ENCODE peak calls at places on chromosome 6, in seven cellular contexts. S is gastrocnemius medialis, K is Karpas-422, R is GM12878, D is cardiac muscle cell, A is right cardiac atrium, G is mammary epithelial cell. Q is an unnamed sample.

GRCh38 chr6:16474834-16475781 is 236.7 kb downstream of the GMPR start:
- DNase-seq in K (no peak), A (no peak), S (no peak), R (no peak), G (no peak), D (no peak), Q (no peak)

GRCh38 chr6:11033825-11034224 is 10.3 kb downstream of the ELOVL2 start:
- DNase-seq in G (peak; percentile 44), R (no peak), A (no peak), D (peak; percentile 72), S (no peak), K (no peak), Q (no peak)

GRCh38 chr6:41074692-41075436 is 2.1 kb downstream of the NFYA start:
- DNase-seq in R (no peak), K (no peak), S (peak; percentile 58), G (no peak), D (peak; percentile 19), A (no peak), Q (no peak)

GRCh38 chr6:11143394-11144371 is 32.2 kb upstream of the ERVFRD-1 start:
- DNase-seq in G (peak; percentile 86), K (no peak), R (no peak), A (peak; percentile 73), S (peak; percentile 68), D (peak; percentile 93), Q (no peak)

GRCh38 chr6:2918936-2919335 is 15.8 kb upstream of the SERPINB9 start:
- DNase-seq in G (no peak), A (no peak), K (no peak), S (no peak), R (no peak), D (no peak), Q (no peak)

GRCh38 chr6:15320683-15321082 is 74.8 kb downstream of the JARID2 start:
- DNase-seq in A (no peak), R (no peak), G (peak; percentile 27), D (peak; percentile 33), S (no peak), K (no peak), Q (no peak)

GRCh38 chr6:112307707-112308106 is 39.4 kb upstream of the RFPL4B start:
- DNase-seq in R (peak; percentile 56), D (no peak), A (no peak), K (peak; percentile 62), S (no peak), G (no peak), Q (no peak)

GRCh38 chr6:145865175-145865574 is 50.6 kb upstream of the FBXO30 start:
- DNase-seq in R (no peak), S (no peak), K (peak; percentile 85), D (no peak), G (no peak), A (no peak), Q (no peak)

GRCh38 chr6:56866917-56867522 is 87.9 kb upstream of the BEND6 start:
- DNase-seq in K (no peak), G (peak; percentile 24), A (no peak), D (peak; percentile 31), R (no peak), S (no peak), Q (no peak)

GRCh38 chr6:100467144-100468012 is 2.7 kb upstream of the SIM1 start:
- DNase-seq in A (no peak), K (no peak), S (no peak), D (no peak), G (no peak), R (no peak), Q (no peak)

DNA sequence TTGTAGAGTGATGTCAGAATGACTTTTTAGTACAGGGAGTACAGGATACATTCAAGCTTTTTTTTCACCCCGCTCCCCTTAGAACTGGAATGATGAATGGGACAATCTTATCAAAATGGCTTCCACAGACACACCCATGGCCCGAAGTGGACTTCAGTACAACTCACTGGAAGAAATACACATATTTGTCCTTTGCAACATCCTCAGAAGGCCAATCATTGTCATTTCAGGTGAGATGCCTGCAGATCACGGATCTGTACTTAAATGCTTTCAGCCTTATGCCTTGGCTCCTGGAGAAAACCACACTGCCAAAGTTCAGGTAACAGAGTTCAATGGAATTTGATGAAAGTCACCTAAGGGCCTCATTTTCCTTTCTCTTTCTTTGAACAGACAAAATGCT is 8.5 kb downstream of the TNFAIP3 start:
- DNase-seq in S (no peak), K (no peak), G (no peak), D (no peak), R (no peak), A (no peak), Q (no peak)
- H3K4me1 ChIP-seq in S (peaks cover 19% of the 10 kb centered on the region), K (no peaks in the 10 kb centered on the region), G (peaks cover 34% of the 10 kb centered on the region), D (peaks cover 2% of the 10 kb centered on the region), R (peaks cover 7% of the 10 kb centered on the region), A (peaks cover 6% of the 10 kb centered on the region), Q (no peaks in the 10 kb centered on the region)

GRCh38 chr6:50820590-50821234 is 2.0 kb downstream of the TFAP2B start:
- DNase-seq in G (no peak), A (no peak), K (no peak), R (no peak), S (no peak), D (no peak), Q (no peak)

GRCh38 chr6:50817638-50817950 is 1.1 kb upstream of the TFAP2B start:
- DNase-seq in K (no peak), D (no peak), G (no peak), A (no peak), S (no peak), R (no peak), Q (no peak)

GRCh38 chr6:50819906-50820589 is 1.4 kb downstream of the TFAP2B start:
- DNase-seq in D (no peak), G (peak; percentile 22), A (peak; percentile 32), R (no peak), S (no peak), K (no peak), Q (no peak)

GRCh38 chr6:50818673-50819072 is at the start of gene TFAP2B:
- DNase-seq in R (no peak), S (no peak), A (no peak), K (no peak), D (no peak), G (no peak), Q (no peak)

GRCh38 chr6:50819527-50819905 is 845 bp downstream of the TFAP2B start:
- DNase-seq in D (peak; percentile 20), A (peak; percentile 47), R (no peak), S (no peak), K (no peak), G (peak; percentile 19), Q (no peak)
- H3K27me3 ChIP-seq in D (peaks cover 99% of the 10 kb centered on the region), A (peaks cover 7% of the 10 kb centered on the region), R (peaks cover 5% of the 10 kb centered on the region), S (peaks cover 75% of the 10 kb centered on the region), K (no peaks in the 10 kb centered on the region), G (peaks cover 74% of the 10 kb centered on the region), Q (peaks cover 67% of the 10 kb centered on the region)

DNA sequence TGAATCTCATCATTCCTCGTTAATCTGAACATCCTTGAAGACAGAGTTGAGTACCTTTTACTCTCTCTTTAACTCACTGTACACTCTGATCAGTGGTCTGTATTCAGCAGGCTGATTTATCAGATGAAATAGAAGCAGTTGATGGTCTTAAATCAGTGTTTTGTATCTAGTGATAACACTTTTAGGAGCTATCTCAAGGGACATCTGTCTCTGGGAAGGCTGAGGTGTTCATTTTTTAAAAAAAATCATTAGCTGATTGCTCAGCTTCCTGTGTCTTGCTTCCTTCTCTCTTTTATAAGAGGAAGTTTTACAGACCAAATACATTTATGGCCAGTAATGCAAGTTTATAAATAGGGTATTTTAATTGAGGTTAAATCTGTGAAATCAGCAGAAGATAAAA is 12.1 kb upstream of the CCDC170 start:
- DNase-seq in G (no peak), R (no peak), S (no peak), D (no peak), K (peak; percentile 43), A (no peak), Q (no peak)
- H3K4me1 ChIP-seq in G (no peaks in the 10 kb centered on the region), R (no peaks in the 10 kb centered on the region), S (no peaks in the 10 kb centered on the region), D (no peaks in the 10 kb centered on the region), K (peaks cover 5% of the 10 kb centered on the region), A (no peaks in the 10 kb centered on the region), Q (no peaks in the 10 kb centered on the region)

GRCh38 chr6:27672113-27672799 is 199.4 kb upstream of the ZNF184 start:
- DNase-seq in A (no peak), D (peak; percentile 62), S (no peak), R (no peak), K (no peak), G (peak; percentile 74), Q (no peak)

GRCh38 chr6:27669278-27669797 is 196.4 kb upstream of the ZNF184 start:
- DNase-seq in G (peak; percentile 43), A (no peak), K (no peak), R (no peak), D (no peak), S (no peak), Q (no peak)

GRCh38 chr6:27667651-27668441 is 194.9 kb upstream of the ZNF184 start:
- DNase-seq in S (no peak), A (no peak), R (no peak), D (no peak), K (no peak), G (no peak), Q (no peak)

GRCh38 chr6:27668442-27669275 is 195.8 kb upstream of the ZNF184 start:
- DNase-seq in R (no peak), G (peak; percentile 88), S (no peak), A (peak; percentile 68), K (peak; percentile 84), D (peak; percentile 60), Q (no peak)

DNA sequence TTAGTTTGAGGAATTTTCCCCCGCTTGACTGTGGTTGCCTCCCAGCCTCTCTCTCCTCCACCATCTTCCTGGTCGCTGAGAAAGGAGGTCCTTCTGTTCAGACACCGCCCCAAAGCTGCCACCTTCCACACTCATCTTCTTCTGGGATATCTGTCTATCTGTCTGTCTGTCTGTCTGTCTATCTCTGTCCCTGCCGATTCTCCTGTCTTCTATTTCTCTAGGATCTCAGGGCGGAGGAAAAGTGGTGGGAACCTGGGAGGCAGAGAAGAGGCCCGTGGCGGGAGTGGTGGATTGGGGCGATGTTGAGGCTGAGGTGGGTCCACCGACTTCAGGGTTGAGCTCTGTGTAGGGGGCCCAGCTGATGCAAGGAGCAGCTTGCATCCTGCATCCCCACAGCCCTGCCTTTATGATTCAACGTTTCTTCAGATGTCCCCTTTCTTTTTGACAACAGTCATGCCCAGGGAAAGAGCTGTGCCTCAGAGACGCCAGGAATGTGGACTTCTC is 196.9 kb upstream of the ZNF184 start:
- DNase-seq in R (no peak), K (no peak), G (no peak), S (no peak), D (no peak), A (no peak), Q (no peak)
- H3K27me3 ChIP-seq in R (no peaks in the 10 kb centered on the region), K (no peaks in the 10 kb centered on the region), G (no peaks in the 10 kb centered on the region), S (peaks cover 81% of the 10 kb centered on the region), D (peaks cover 72% of the 10 kb centered on the region), A (peaks cover under 1% of the 10 kb centered on the region), Q (peaks cover 4% of the 10 kb centered on the region)

GRCh38 chr6:75280131-75280855 is 4.3 kb downstream of the TMEM30A start:
- DNase-seq in G (no peak), K (no peak), R (no peak), S (no peak), A (no peak), D (no peak), Q (no peak)
- H3K4me1 ChIP-seq in G (peaks cover 20% of the 10 kb centered on the region), K (peaks cover 39% of the 10 kb centered on the region), R (no peaks in the 10 kb centered on the region), S (peaks cover 74% of the 10 kb centered on the region), A (peaks cover 4% of the 10 kb centered on the region), D (peaks cover 49% of the 10 kb centered on the region), Q (peaks cover 6% of the 10 kb centered on the region)

DNA sequence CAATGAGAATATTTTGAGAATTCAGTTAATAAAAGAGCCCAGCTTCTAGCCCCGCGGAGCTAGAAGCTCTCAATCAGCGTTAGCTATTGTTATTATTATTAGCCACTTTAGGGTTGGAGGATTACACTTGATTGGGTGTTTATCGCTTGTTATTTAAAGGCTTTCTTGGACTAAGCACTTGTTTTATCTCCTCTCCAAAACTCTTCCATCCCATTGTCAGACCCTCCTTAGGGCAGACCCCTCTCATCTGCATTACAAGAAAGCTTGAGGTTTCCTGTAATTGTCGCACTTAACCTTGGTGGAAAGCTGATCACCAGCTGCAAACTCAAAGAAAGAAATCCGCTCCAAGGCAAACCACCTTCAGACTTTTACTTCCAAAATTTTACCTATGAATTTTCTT is 4.8 kb downstream of the DPPA5 start:
- DNase-seq in A (no peak), K (no peak), S (no peak), G (no peak), D (no peak), R (no peak), Q (peak; percentile 85)
- H3K27me3 ChIP-seq in A (no peaks in the 10 kb centered on the region), K (no peaks in the 10 kb centered on the region), S (no peaks in the 10 kb centered on the region), G (no peaks in the 10 kb centered on the region), D (no peaks in the 10 kb centered on the region), R (peaks cover 2% of the 10 kb centered on the region), Q (no peaks in the 10 kb centered on the region)

Q was measured in iPS DF 6.9.